ENCODE peak calls at places on chromosome 15, in nine cellular contexts. H is non-pigmented ciliary epithelial cell; X is activated CD8-positive, alpha-beta memory T cell treated with anti-CD3 and anti-CD28 coated beads, Interleukin-2, amount 10 ng/mL, durations not matched to agents 7 days and 5 days; B is putamen; T is effector memory CD8-positive, alpha-beta T cell; U is A673; J is fibroblast of lung; L is EH; O is HS-27A. M is an unnamed sample.

GRCh38 chr15:45185903-45186770 is 1.6 kb downstream of the SHF start:
- DNase-seq in J (peak; percentile 35), O (no peak), L (peak; percentile 61), X (no peak), U (no peak), H (no peak), T (no peak), B (no peak), M (no peak)

GRCh38 chr15:47806008-47806407 is 88.7 kb downstream of the SEMA6D start:
- DNase-seq in U (peak; percentile 65), O (no peak), B (no peak), T (no peak), X (no peak), H (no peak), J (no peak), L (no peak), M (no peak)

GRCh38 chr15:88447741-88448140 is 19.4 kb downstream of the MRPL46 start:
- DNase-seq in X (peak; percentile 1), L (no peak), T (no peak), O (no peak), U (no peak), B (no peak), J (no peak), H (no peak), M (no peak)

GRCh38 chr15:48266029-48266428 is 59.9 kb downstream of the SLC12A1 start:
- DNase-seq in B (no peak), X (no peak), T (no peak), L (peak; percentile 3), J (no peak), H (peak; percentile 8), O (no peak), U (no peak), M (no peak)

GRCh38 chr15:63599401-63600000 is 2.3 kb downstream of the FBXL22 start:
- DNase-seq in X (peak; percentile 62), B (peak; percentile 75), O (no peak), T (no peak), H (no peak), L (peak; percentile 18), J (peak; percentile 34), U (peak; percentile 68), M (no peak)

GRCh38 chr15:74197176-74197965 is 5.2 kb downstream of the STRA6 start:
- DNase-seq in L (no peak), B (no peak), H (no peak), X (no peak), O (no peak), J (no peak), T (no peak), U (no peak), M (no peak)

GRCh38 chr15:69648775-69649735 is 196.4 kb downstream of the RPLP1 start:
- DNase-seq in H (no peak), B (no peak), X (peak; percentile 30), T (no peak), J (no peak), L (no peak), U (no peak), O (no peak), M (no peak)

GRCh38 chr15:37824717-37825382 is 109.6 kb upstream of the TMCO5A start:
- DNase-seq in B (no peak), X (no peak), H (peak; percentile 96), T (no peak), J (peak; percentile 98), O (peak; percentile 85), L (peak; percentile 95), U (peak; percentile 55), M (peak; percentile 81)

GRCh38 chr15:71592186-71592585 is 218.2 kb upstream of the NR2E3 start:
- DNase-seq in X (no peak), L (peak; percentile 6), H (no peak), B (no peak), T (no peak), U (no peak), J (no peak), O (no peak), M (no peak)

GRCh38 chr15:68303560-68304436 is 26.3 kb downstream of the FEM1B start:
- DNase-seq in U (no peak), T (no peak), J (no peak), B (no peak), L (peak; percentile 78), H (no peak), X (peak; percentile 30), O (no peak), M (no peak)

GRCh38 chr15:55740981-55741591 is 1.9 kb downstream of the PRTG start:
- DNase-seq in J (no peak), T (no peak), L (peak; percentile 31), B (no peak), H (no peak), U (peak; percentile 82), O (no peak), X (no peak), M (peak; percentile 48)

GRCh38 chr15:92714457-92715401 is 59.2 kb upstream of the FAM174B start:
- DNase-seq in X (peak; percentile 76), L (peak; percentile 75), T (peak; percentile 67), J (peak; percentile 83), H (no peak), O (peak; percentile 38), U (peak; percentile 87), B (peak; percentile 73), M (peak; percentile 59)